ENCODE peak calls at places on chromosomes 5 and 9, in eight cellular contexts. F is fibroblast of villous mesenchyme, W is HEK293T, C is HS-5, V is ELR, X is HuH-7, G is GM03348, P is GM23248. N is an unnamed sample.

GRCh38 chr5:10581867-10582511 is 18.1 kb downstream of the ANKRD33B start:
- DNase-seq in W (no peak), P (peak), C (no peak), V (no peak), F (peak), G (peak), X (no peak), N (no peak)

GRCh38 chr9:137202966-137203365 is 2.4 kb upstream of the TPRN start:
- DNase-seq in V (no peak), C (no peak), X (no peak), G (no peak), F (no peak), W (no peak), P (no peak), N (no peak)

GRCh38 chr5:117881426-117882230 is 1106.7 kb downstream of the DTWD2 start:
- DNase-seq in P (no peak), X (no peak), C (no peak), G (no peak), F (no peak), W (no peak), V (no peak), N (no peak)

GRCh38 chr5:175718401-175719108 is 60.7 kb downstream of the HRH2 start:
- DNase-seq in V (peak), X (no peak), P (peak), F (peak), C (no peak), G (no peak), W (peak), N (no peak)

GRCh38 chr9:84266087-84266561 is 74.4 kb downstream of the SLC28A3 start:
- DNase-seq in X (no peak), W (no peak), G (no peak), V (no peak), C (no peak), F (no peak), P (no peak), N (no peak)

GRCh38 chr5:163407034-163407652 is 30.3 kb upstream of the CCNG1 start:
- DNase-seq in F (peak), G (peak), V (peak), P (peak), C (no peak), W (no peak), X (no peak), N (no peak)

GRCh38 chr9:68493953-68494541 is 46.6 kb downstream of the TMEM252 start:
- DNase-seq in X (no peak), F (no peak), W (no peak), P (no peak), V (peak), G (no peak), C (no peak), N (no peak)

GRCh38 chr5:72451771-72452505 is 55.3 kb downstream of the ZNF366 start:
- DNase-seq in G (peak), W (no peak), F (peak), V (peak), X (no peak), C (peak), P (peak), N (no peak)

GRCh38 chr5:126645132-126645531 is 44.4 kb downstream of the PHAX start:
- DNase-seq in F (no peak), P (peak), G (no peak), C (no peak), W (no peak), X (no peak), V (peak), N (no peak)

GRCh38 chr5:4905674-4906528 is 234.2 kb upstream of the ADAMTS16 start:
- DNase-seq in W (no peak), G (no peak), X (no peak), C (no peak), P (no peak), F (no peak), V (no peak), N (no peak)

GRCh38 chr9:82101475-82101874 is 112.9 kb downstream of the SPATA31D1 start:
- DNase-seq in V (peak), C (no peak), G (no peak), F (no peak), W (peak), X (no peak), P (no peak), N (no peak)

GRCh38 chr9:15746905-15747304 is 194.1 kb downstream of the CCDC171 start:
- DNase-seq in P (no peak), C (no peak), W (no peak), F (no peak), X (no peak), V (no peak), G (no peak), N (no peak)

GRCh38 chr9:88803551-88804288 is 187.5 kb upstream of the S1PR3 start:
- DNase-seq in X (no peak), G (no peak), C (no peak), W (no peak), V (no peak), P (no peak), F (peak), N (no peak)

GRCh38 chr5:40084614-40085013 is 595.1 kb upstream of the PTGER4 start:
- DNase-seq in F (no peak), V (no peak), G (no peak), X (no peak), C (no peak), P (no peak), W (no peak), N (no peak)

GRCh38 chr5:107669543-107670027 is 1.2 kb downstream of the EFNA5 start:
- DNase-seq in P (peak), C (no peak), W (no peak), V (peak), F (peak), X (no peak), G (peak), N (no peak)

GRCh38 chr9:94821098-94821930 is 94.8 kb downstream of the AOPEP start:
- DNase-seq in X (no peak), F (no peak), C (no peak), G (no peak), P (no peak), V (no peak), W (no peak), N (no peak)

GRCh38 chr9:97315550-97315949 is 8.1 kb downstream of the CCDC180 start:
- DNase-seq in X (no peak), G (no peak), W (no peak), P (peak), C (no peak), V (peak), F (peak), N (no peak)

GRCh38 chr9:127504887-127505251 is 53.6 kb downstream of the LRSAM1 start:
- DNase-seq in W (no peak), X (no peak), P (no peak), V (no peak), G (no peak), F (no peak), C (no peak), N (no peak)

GRCh38 chr9:14750871-14751270 is 28.3 kb upstream of the CER1 start:
- DNase-seq in C (no peak), X (no peak), V (no peak), W (no peak), G (no peak), P (no peak), F (no peak), N (no peak)

GRCh38 chr9:32424616-32425015 is 40.2 kb downstream of the ACO1 start:
- DNase-seq in F (peak), V (peak), P (no peak), X (no peak), G (no peak), C (no peak), W (no peak), N (no peak)

GRCh38 chr5:172586118-172587060 is 54.7 kb upstream of the NEURL1B start:
- DNase-seq in X (no peak), V (no peak), F (no peak), C (no peak), G (no peak), W (no peak), P (no peak), N (no peak)

GRCh38 chr5:58046371-58046770 is 413.5 kb downstream of the PLK2 start:
- DNase-seq in V (no peak), C (no peak), G (no peak), P (no peak), F (no peak), W (no peak), X (no peak), N (no peak)

GRCh38 chr9:126860757-126861466 is 473 bp downstream of the ZBTB34 start:
- DNase-seq in G (peak), V (peak), W (peak), C (no peak), X (peak), P (peak), F (peak), N (no peak)

GRCh38 chr5:97534166-97534565 is 351.1 kb upstream of the RIOK2 start:
- DNase-seq in F (peak), C (peak), P (peak), W (peak), X (peak), V (peak), G (peak), N (peak)

GRCh38 chr5:90056911-90057705 is 352.4 kb downstream of the CETN3 start:
- DNase-seq in V (no peak), C (no peak), W (no peak), X (no peak), P (no peak), F (peak), G (no peak), N (no peak)

GRCh38 chr9:38144421-38144820 is 75.4 kb upstream of the SHB start:
- DNase-seq in W (no peak), P (peak), C (peak), V (peak), X (no peak), F (peak), G (peak), N (no peak)

GRCh38 chr9:125510980-125511379 is 196.0 kb downstream of the MAPKAP1 start:
- DNase-seq in G (no peak), W (no peak), F (no peak), C (no peak), V (no peak), X (no peak), P (no peak), N (no peak)

GRCh38 chr5:121984250-121984649 is 22.5 kb downstream of the SRFBP1 start:
- DNase-seq in P (no peak), X (no peak), F (no peak), W (no peak), V (no peak), G (no peak), C (no peak), N (no peak)

GRCh38 chr5:61659221-61659696 is 327.2 kb downstream of the ZSWIM6 start:
- DNase-seq in G (no peak), X (no peak), F (no peak), C (no peak), V (no peak), P (no peak), W (no peak), N (no peak)

GRCh38 chr9:131258186-131258585 is 18.1 kb downstream of the FAM78A start:
- DNase-seq in X (no peak), G (no peak), F (no peak), C (no peak), V (no peak), P (peak), W (no peak), N (no peak)